ENCODE peak calls at places on chromosomes 7 and 10, in eight cellular contexts. J is A549, Q is body of pancreas, I is uterus, A is GM12865, H is fibroblast of lung, G is brain microvascular endothelial cell, R is cardiac fibroblast. V is an unnamed sample.

GRCh38 chr7:47852330-47853245 is 95.7 kb downstream of the PKD1L1 start:
- DNase-seq in J (peak), Q (no peak), I (no peak), A (peak), H (no peak), G (no peak), R (peak), V (peak)

GRCh38 chr7:114660007-114660406 is 245.4 kb downstream of the FOXP2 start:
- DNase-seq in J (no peak), Q (no peak), I (no peak), A (no peak), H (no peak), G (no peak), R (no peak), V (no peak)

GRCh38 chr10:96642973-96643372 is 56.2 kb upstream of the TM9SF3 start:
- DNase-seq in J (peak), Q (peak), I (peak), A (peak), H (peak), G (peak), R (peak), V (peak)

GRCh38 chr10:121678631-121679174 is 80.5 kb upstream of the FGFR2 start:
- DNase-seq in J (no peak), Q (no peak), I (no peak), A (peak), H (no peak), G (no peak), R (no peak), V (no peak)

GRCh38 chr7:50637725-50638643 is 72.8 kb upstream of the DDC start:
- DNase-seq in J (no peak), Q (no peak), I (no peak), A (no peak), H (peak), G (no peak), R (peak), V (no peak)

GRCh38 chr10:82796510-82796909 is 921.5 kb downstream of the NRG3 start:
- DNase-seq in J (no peak), Q (no peak), I (no peak), A (no peak), H (peak), G (no peak), R (peak), V (no peak)

GRCh38 chr10:77264107-77264506 is 373.5 kb downstream of the KCNMA1 start:
- DNase-seq in J (no peak), Q (no peak), I (no peak), A (peak), H (no peak), G (no peak), R (no peak), V (no peak)

GRCh38 chr10:5555881-5556280 is 31.1 kb downstream of the CALML3 start:
- DNase-seq in J (no peak), Q (no peak), I (no peak), A (no peak), H (no peak), G (no peak), R (no peak), V (no peak)

GRCh38 chr7:137934941-137935848 is 66.7 kb downstream of the CREB3L2 start:
- DNase-seq in J (no peak), Q (no peak), I (no peak), A (peak), H (no peak), G (no peak), R (no peak), V (no peak)

GRCh38 chr7:141355057-141355456 is 196.2 kb upstream of the AGK start:
- DNase-seq in J (no peak), Q (no peak), I (no peak), A (no peak), H (peak), G (peak), R (peak), V (no peak)

GRCh38 chr7:6026011-6026819 is 5.0 kb upstream of the ANKRD61 start:
- DNase-seq in J (peak), Q (peak), I (peak), A (peak), H (peak), G (peak), R (peak), V (peak)
- TF ChIP-seq CTCF in J (no peak), Q (no peak), I (no peak), A (peak), H (peak), G (peak), R (peak), V (peak)

DNA sequence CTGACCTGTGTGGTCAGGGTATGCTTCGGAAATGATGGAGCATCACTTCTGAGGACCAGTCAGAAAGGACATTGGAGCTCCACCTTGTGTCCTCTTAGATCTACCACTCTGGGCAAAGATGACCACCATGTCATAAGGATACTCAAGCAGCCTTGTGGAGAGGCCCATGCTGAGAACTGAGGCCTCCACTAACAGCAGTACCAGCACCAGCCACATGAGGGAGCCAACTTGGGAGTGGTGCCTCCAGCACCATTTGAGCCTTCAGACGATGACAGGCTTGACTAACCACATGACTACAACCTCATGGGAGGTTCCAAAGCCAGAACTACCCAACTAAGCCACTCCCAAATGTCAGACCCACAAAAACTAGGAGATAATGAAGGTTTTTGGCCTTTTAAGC is 116.0 kb downstream of the NPTX2 start:
- DNase-seq in J (peak), Q (no peak), I (no peak), A (peak), H (peak), G (peak), R (peak), V (peak)
- TF ChIP-seq CTCF in J (peak), Q (no peak), I (no peak), A (peak), H (peak), G (peak), R (peak), V (peak)

GRCh38 chr10:52778511-52779392 is 6.2 kb upstream of the MBL2 start:
- DNase-seq in J (peak), Q (no peak), I (no peak), A (peak), H (peak), G (peak), R (peak), V (peak)
- TF ChIP-seq CTCF in J (peak), Q (no peak), I (no peak), A (peak), H (peak), G (peak), R (peak), V (peak)

DNA sequence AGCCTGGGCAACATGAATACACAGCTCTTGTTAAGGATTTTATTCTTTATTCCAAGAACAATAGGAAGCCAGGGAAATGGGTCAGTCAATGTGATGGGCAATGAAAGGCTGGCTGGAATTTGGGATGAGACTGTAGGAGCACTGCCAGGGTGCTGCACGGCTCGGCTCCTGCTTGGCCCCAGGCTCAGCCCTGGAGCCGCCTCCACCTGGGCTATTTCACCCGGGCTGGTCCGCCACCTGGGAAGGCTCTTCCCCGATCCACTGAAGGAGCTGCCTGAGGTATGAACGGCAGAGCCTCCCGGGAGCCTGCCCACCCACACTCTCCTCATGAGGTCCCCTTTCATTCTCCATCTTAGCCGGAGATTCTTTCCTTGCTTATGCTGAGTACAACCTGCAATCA is 80.4 kb upstream of the KMT2C start:
- DNase-seq in J (no peak), Q (no peak), I (no peak), A (no peak), H (no peak), G (no peak), R (no peak), V (no peak)
- TF ChIP-seq CTCF in J (no peak), Q (no peak), I (no peak), A (no peak), H (no peak), G (no peak), R (no peak), V (no peak)

DNA sequence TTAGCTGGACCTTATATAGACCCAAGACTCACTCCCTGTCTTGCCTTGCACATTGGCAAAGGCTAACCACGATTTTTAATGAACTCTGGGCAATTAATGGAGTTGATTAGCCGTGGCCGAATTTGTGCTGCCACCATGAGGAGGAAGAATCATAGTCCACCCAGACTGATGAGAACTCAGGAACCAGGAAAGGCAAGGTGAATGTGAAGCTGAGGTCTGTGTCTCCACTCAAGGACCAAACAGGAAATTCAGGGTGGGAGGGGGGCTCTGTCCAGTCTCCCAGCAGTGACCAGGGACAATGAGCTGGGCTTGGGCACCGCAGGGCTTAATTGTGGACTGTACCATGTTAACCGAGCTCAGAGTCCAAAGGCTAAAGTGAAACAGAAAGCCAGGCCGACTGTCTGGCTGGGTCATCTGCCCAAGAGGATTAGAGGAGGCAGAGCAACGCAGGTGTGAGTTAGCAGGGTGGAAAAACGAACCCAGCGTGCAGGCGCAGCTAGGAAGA is 127.0 kb upstream of the JCAD start:
- DNase-seq in J (no peak), Q (peak), I (peak), A (peak), H (peak), G (peak), R (no peak), V (no peak)
- TF ChIP-seq CTCF in J (peak), Q (no peak), I (peak), A (no peak), H (peak), G (peak), R (peak), V (no peak)

GRCh38 chr10:54402576-54402975 is 398.5 kb downstream of the PCDH15 start:
- DNase-seq in J (peak), Q (no peak), I (no peak), A (peak), H (peak), G (no peak), R (peak), V (peak)
- TF ChIP-seq CTCF in J (peak), Q (no peak), I (no peak), A (peak), H (peak), G (peak), R (no peak), V (peak)

GRCh38 chr7:107877731-107878382 is 13.1 kb upstream of the DLD start:
- DNase-seq in J (no peak), Q (peak), I (no peak), A (no peak), H (no peak), G (no peak), R (no peak), V (no peak)

GRCh38 chr7:107884419-107884818 is 6.6 kb upstream of the DLD start:
- DNase-seq in J (no peak), Q (no peak), I (no peak), A (no peak), H (no peak), G (no peak), R (no peak), V (no peak)

GRCh38 chr7:107878636-107879035 is 12.3 kb upstream of the DLD start:
- DNase-seq in J (no peak), Q (no peak), I (no peak), A (no peak), H (peak), G (no peak), R (no peak), V (no peak)

GRCh38 chr7:107879400-107880035 is 11.5 kb upstream of the DLD start:
- DNase-seq in J (peak), Q (peak), I (no peak), A (peak), H (peak), G (peak), R (peak), V (peak)

GRCh38 chr7:107882766-107883165 is 8.2 kb upstream of the DLD start:
- DNase-seq in J (no peak), Q (no peak), I (no peak), A (no peak), H (no peak), G (no peak), R (no peak), V (no peak)
- TF ChIP-seq CTCF in J (no peak), Q (no peak), I (no peak), A (no peak), H (no peak), G (no peak), R (no peak), V (no peak)